ENCODE peak calls at places on chromosomes 1 and 21, in eight cellular contexts. A is breast epithelium, R is transverse colon, O is A549, J is prostate gland, B is uterus, U is sigmoid colon, P is testis. W is an unnamed sample.

GRCh38 chr1:222081859-222082258 is 340.0 kb upstream of the DUSP10 start:
- DNase-seq in R (no peak), A (no peak), P (no peak), B (no peak), O (no peak), J (no peak), U (no peak), W (no peak)

GRCh38 chr1:953524-954320 is 5.3 kb downstream of the NOC2L start:
- DNase-seq in A (no peak), P (no peak), B (no peak), U (no peak), R (no peak), O (no peak), J (no peak), W (no peak)

GRCh38 chr1:21229246-21230000 is 52.7 kb upstream of the EIF4G3 start:
- DNase-seq in A (no peak), O (no peak), J (no peak), R (no peak), P (no peak), B (no peak), U (no peak), W (no peak)

GRCh38 chr1:239308701-239309333 is 77.6 kb upstream of the CHRM3 start:
- DNase-seq in A (no peak), R (peak; percentile 56), B (no peak), J (no peak), P (peak; percentile 61), U (no peak), O (no peak), W (peak; percentile 56)

GRCh38 chr1:80529546-80529945 is 1271.2 kb upstream of the ADGRL2 start:
- DNase-seq in O (no peak), J (no peak), B (no peak), U (no peak), A (no peak), R (no peak), P (no peak), W (no peak)

GRCh38 chr1:145871994-145872411 is 13.1 kb upstream of the PIAS3 start:
- DNase-seq in J (no peak), U (peak; percentile 80), A (no peak), P (peak; percentile 34), R (peak; percentile 43), O (no peak), B (peak; percentile 50), W (no peak)

GRCh38 chr1:3905953-3906671 is 6.0 kb upstream of the C1orf174 start:
- DNase-seq in O (no peak), A (no peak), P (no peak), U (peak; percentile 55), R (no peak), J (no peak), B (no peak), W (peak; percentile 48)

GRCh38 chr21:17858764-17859163 is 39.6 kb upstream of the C21orf91 start:
- DNase-seq in J (no peak), O (no peak), P (no peak), B (no peak), U (no peak), R (no peak), A (no peak), W (no peak)

GRCh38 chr1:178645157-178645825 is 79.8 kb upstream of the RALGPS2 start:
- DNase-seq in B (no peak), R (no peak), J (no peak), O (no peak), P (no peak), U (no peak), A (no peak), W (no peak)

GRCh38 chr1:21324368-21325137 is 34.3 kb upstream of the ECE1 start:
- DNase-seq in U (peak; percentile 91), O (peak; percentile 77), B (peak; percentile 81), A (peak; percentile 81), J (peak; percentile 82), R (peak; percentile 83), P (peak; percentile 88), W (peak; percentile 92)

GRCh38 chr1:50427086-50427817 is 4.0 kb upstream of the DMRTA2 start:
- DNase-seq in A (no peak), P (no peak), U (no peak), R (no peak), B (no peak), J (no peak), O (no peak), W (no peak)

GRCh38 chr1:236716160-236716559 is 29.9 kb downstream of the ACTN2 start:
- DNase-seq in P (no peak), U (no peak), A (no peak), J (no peak), R (no peak), B (no peak), O (no peak), W (no peak)

GRCh38 chr1:149848811-149849210 is 50.6 kb upstream of the BOLA1 start:
- DNase-seq in J (peak; percentile 3), R (no peak), O (no peak), B (no peak), A (no peak), U (no peak), P (no peak), W (no peak)

GRCh38 chr1:149849947-149850360 is 49.4 kb upstream of the BOLA1 start:
- DNase-seq in B (no peak), R (no peak), O (no peak), A (no peak), U (no peak), P (no peak), J (peak; percentile 3), W (peak; percentile 18)

GRCh38 chr1:149846600-149847466 is 52.5 kb upstream of the BOLA1 start:
- DNase-seq in O (no peak), U (no peak), B (no peak), J (no peak), P (no peak), A (no peak), R (no peak), W (no peak)

GRCh38 chr1:149849246-149849946 is 50.0 kb upstream of the BOLA1 start:
- DNase-seq in B (no peak), P (no peak), O (no peak), J (peak; percentile 3), R (no peak), U (no peak), A (no peak), W (peak; percentile 14)

GRCh38 chr1:149848340-149848771 is 51.0 kb upstream of the BOLA1 start:
- DNase-seq in P (no peak), B (no peak), J (peak; percentile 3), O (no peak), U (no peak), A (no peak), R (no peak), W (no peak)
- H3K4me3 ChIP-seq in P (no peak overlapping the region), B (no peak overlapping the region), J (no peak overlapping the region), O (peak overlapping the region; percentile 60), U (no peak overlapping the region), A (no peak overlapping the region), R (no peak overlapping the region), W (peak overlapping the region; percentile 49)

GRCh38 chr1:26957306-26957705 is 3.0 kb downstream of the KDF1 start:
- DNase-seq in B (no peak), P (no peak), R (no peak), U (no peak), O (no peak), A (no peak), J (no peak), W (no peak)

GRCh38 chr1:26961826-26962225 is 1.6 kb upstream of the KDF1 start:
- DNase-seq in U (no peak), B (no peak), J (no peak), A (no peak), O (peak; percentile 32), P (no peak), R (no peak), W (no peak)

GRCh38 chr1:26959270-26959669 is 998 bp downstream of the KDF1 start:
- DNase-seq in A (no peak), R (no peak), P (no peak), U (no peak), J (no peak), O (no peak), B (no peak), W (no peak)

GRCh38 chr1:26960625-26960966 is 328 bp upstream of the KDF1 start:
- DNase-seq in J (peak; percentile 6), O (no peak), A (no peak), B (no peak), R (no peak), P (no peak), U (no peak), W (no peak)

GRCh38 chr1:26959722-26960624 is at the start of gene KDF1:
- DNase-seq in P (peak; percentile 66), A (peak; percentile 63), J (peak; percentile 87), U (no peak), B (no peak), R (peak; percentile 90), O (no peak), W (peak; percentile 59)
- TF ChIP-seq POLR2A in P (no peak), A (peak; percentile 40), J (peak; percentile 79), U (no peak), B (peak; percentile 29), R (peak; percentile 80), O (no peak), W (peak; percentile 75)

GRCh38 chr1:234971586-234972297 is 156.9 kb downstream of the TOMM20 start:
- DNase-seq in R (no peak), J (no peak), U (no peak), B (peak; percentile 1), A (no peak), O (no peak), P (no peak), W (no peak)
- H3K4me1 ChIP-seq in R (peaks cover 60% of the 10 kb centered on the region), J (peaks cover 9% of the 10 kb centered on the region), U (peaks cover 63% of the 10 kb centered on the region), B (peaks cover 9% of the 10 kb centered on the region), A (peaks cover 25% of the 10 kb centered on the region), O (peaks cover 73% of the 10 kb centered on the region), P (peaks cover 15% of the 10 kb centered on the region), W (peaks cover 9% of the 10 kb centered on the region)

GRCh38 chr1:47533176-47534039 is 95.6 kb downstream of the FOXD2 start:
- DNase-seq in U (peak; percentile 76), P (peak; percentile 70), A (peak; percentile 21), J (peak; percentile 25), B (peak; percentile 60), O (no peak), R (peak; percentile 34), W (no peak)
- H3K4me3 ChIP-seq in U (peak overlapping the region; percentile 50), P (peak overlapping the region; percentile 50), A (peak overlapping the region; percentile 41), J (peak overlapping the region; percentile 19), B (peak overlapping the region; percentile 26), O (no peak overlapping the region), R (peak overlapping the region; percentile 3), W (peak overlapping the region; percentile 39)

W was measured in Peyer's patch.